ENCODE peak calls at places on chromosomes 11 and 22, in seven cellular contexts. G, F, Y, X, O, A and W are unnamed samples.

GRCh38 chr22:34308101-34308500 is 387.8 kb upstream of the LARGE1 start:
- DNase-seq in G (no peak), F (no peak), A (no peak), X (no peak), O (no peak), Y (no peak), W (no peak)

GRCh38 chr11:65300621-65301290 is 13.9 kb upstream of the CDC42EP2 start:
- DNase-seq in G (no peak), Y (no peak), O (no peak), X (no peak), F (no peak), A (no peak), W (no peak)

GRCh38 chr11:79174045-79175008 is 266.5 kb downstream of the TENM4 start:
- DNase-seq in Y (no peak), F (no peak), A (no peak), X (no peak), G (peak; percentile 45), O (no peak), W (no peak)

GRCh38 chr11:16607675-16608644 is 130.5 kb upstream of the C11orf58 start:
- DNase-seq in G (peak; percentile 87), Y (no peak), F (no peak), X (peak; percentile 69), O (no peak), A (no peak), W (no peak)

GRCh38 chr11:31939004-31939403 is 127.9 kb upstream of the PAX6 start:
- DNase-seq in A (no peak), Y (no peak), X (no peak), F (no peak), G (no peak), O (no peak), W (no peak)

GRCh38 chr11:118614511-118614910 is 7.1 kb downstream of the PHLDB1 start:
- DNase-seq in F (no peak), Y (no peak), X (no peak), A (no peak), G (no peak), O (no peak), W (no peak)

GRCh38 chr22:40525250-40525884 is 111.2 kb downstream of the MRTFA start:
- DNase-seq in F (no peak), G (peak; percentile 72), X (no peak), Y (peak; percentile 31), O (no peak), A (no peak), W (peak; percentile 62)

GRCh38 chr11:76782526-76783293 is 446 bp upstream of the TSKU start:
- DNase-seq in X (peak; percentile 94), Y (peak; percentile 82), F (peak; percentile 79), O (no peak), G (peak; percentile 98), A (peak; percentile 87), W (peak; percentile 51)

GRCh38 chr11:119422505-119423416 is at the start of gene THY1:
- DNase-seq in X (peak; percentile 96), O (no peak), A (no peak), F (no peak), Y (no peak), G (peak; percentile 88), W (no peak)

GRCh38 chr11:75160880-75161279 is 10.0 kb downstream of the SLCO2B1 start:
- DNase-seq in X (no peak), A (no peak), G (no peak), Y (no peak), F (no peak), O (no peak), W (no peak)

GRCh38 chr11:91406009-91406408 is 818.6 kb upstream of the FAT3 start:
- DNase-seq in X (no peak), G (no peak), A (no peak), Y (no peak), O (no peak), F (no peak), W (no peak)

GRCh38 chr22:37739611-37740049 is 42.8 kb downstream of the TRIOBP start:
- DNase-seq in O (no peak), X (no peak), A (no peak), G (no peak), Y (no peak), F (no peak), W (peak; percentile 81)

GRCh38 chr11:19279455-19279854 is 38.7 kb upstream of the E2F8 start:
- DNase-seq in G (peak; percentile 80), O (no peak), X (no peak), F (peak; percentile 22), A (no peak), Y (no peak), W (no peak)

GRCh38 chr11:17721242-17721999 is 2.0 kb downstream of the MYOD1 start:
- DNase-seq in X (peak; percentile 62), O (no peak), G (no peak), F (no peak), A (no peak), Y (no peak), W (no peak)

GRCh38 chr11:102346456-102346747 is 612 bp upstream of the BIRC2 start:
- DNase-seq in O (no peak), A (no peak), G (no peak), F (no peak), X (no peak), Y (no peak), W (no peak)

GRCh38 chr11:68313574-68314202 is 1.3 kb downstream of the LRP5 start:
- DNase-seq in G (peak; percentile 65), O (no peak), F (no peak), Y (peak; percentile 43), A (no peak), X (peak; percentile 60), W (peak; percentile 44)

GRCh38 chr11:75325713-75326438 is 25.6 kb downstream of the ARRB1 start:
- DNase-seq in O (peak; percentile 70), G (no peak), X (no peak), Y (no peak), A (peak; percentile 83), F (peak; percentile 71), W (no peak)

GRCh38 chr11:77074626-77075221 is 8.0 kb downstream of the CAPN5 start:
- DNase-seq in G (no peak), A (no peak), X (no peak), F (no peak), O (no peak), Y (no peak), W (no peak)

GRCh38 chr11:97739892-97740782 is 1280.6 kb upstream of the CNTN5 start:
- DNase-seq in X (peak; percentile 32), Y (peak; percentile 13), O (no peak), A (no peak), G (no peak), F (no peak), W (no peak)

GRCh38 chr11:117551761-117552343 is 224.2 kb downstream of the CEP164 start:
- DNase-seq in Y (no peak), X (no peak), A (no peak), G (no peak), F (no peak), O (no peak), W (no peak)

GRCh38 chr11:11770921-11771484 is 70.8 kb upstream of the USP47 start:
- DNase-seq in F (no peak), Y (no peak), X (no peak), O (no peak), G (no peak), A (no peak), W (no peak)

GRCh38 chr11:107733518-107733917 is 21.7 kb upstream of the SLN start:
- DNase-seq in Y (no peak), G (no peak), X (no peak), A (no peak), F (no peak), O (no peak), W (no peak)

GRCh38 chr11:26777276-26777939 is 55.5 kb upstream of the SLC5A12 start:
- DNase-seq in F (no peak), A (no peak), X (no peak), G (no peak), O (no peak), Y (no peak), W (no peak)

DNA sequence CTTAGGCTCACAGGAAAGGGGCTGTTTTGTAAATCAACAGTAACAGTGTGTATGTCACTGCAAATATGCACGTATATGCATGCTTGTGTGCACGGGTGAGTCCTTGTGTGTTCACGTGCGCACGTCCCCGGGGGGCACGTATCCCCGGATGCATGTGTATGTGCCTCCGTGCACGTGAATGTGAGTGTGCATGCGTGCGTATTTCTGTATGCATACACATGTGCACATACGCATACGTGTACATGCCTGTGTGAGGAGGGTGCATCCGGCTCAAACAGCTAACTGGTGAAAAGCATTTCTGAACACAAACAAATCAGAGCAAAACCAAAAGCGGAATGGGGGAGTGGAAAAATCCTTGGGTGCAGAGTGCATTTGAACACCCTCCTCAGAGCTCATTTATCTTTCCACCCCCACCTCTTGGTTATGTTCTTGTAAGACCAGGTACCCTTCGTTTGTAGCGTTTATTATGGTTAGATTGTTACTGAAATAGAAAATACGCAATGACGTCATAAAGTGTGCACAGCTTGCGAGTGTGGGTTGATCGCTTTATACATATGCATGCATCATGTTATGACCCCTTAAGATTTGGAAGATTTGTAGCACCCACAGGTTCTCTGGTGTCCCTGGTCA is 7.0 kb downstream of the ARSA start:
- DNase-seq in Y (peak; percentile 25), A (no peak), X (no peak), G (no peak), F (no peak), O (no peak), W (peak; percentile 10)
- H3K4me3 ChIP-seq in Y (peak overlapping the region; percentile 46), A (peak overlapping the region; percentile 43), X (peak overlapping the region; percentile 61), G (peak overlapping the region; percentile 28), F (peak overlapping the region; percentile 32), O (peak overlapping the region; percentile 28), W (peak overlapping the region; percentile 12)

GRCh38 chr11:69378303-69379141 is 84.6 kb downstream of the MYEOV start:
- DNase-seq in F (no peak), O (no peak), A (no peak), G (no peak), X (no peak), Y (no peak), W (no peak)
- TF ChIP-seq REST in F (no peak), O (no peak), A (no peak), G (no peak), X (no peak), Y (no peak), W (no peak)

GRCh38 chr11:114291847-114292680 is 4.1 kb upstream of the NNMT start:
- DNase-seq in O (no peak), F (no peak), G (no peak), Y (no peak), A (no peak), X (no peak), W (no peak)
- H3K4me3 ChIP-seq in O (no peak overlapping the region), F (no peak overlapping the region), G (no peak overlapping the region), Y (no peak overlapping the region), A (peak overlapping the region; percentile 19), X (peak overlapping the region; percentile 52), W (no peak overlapping the region)

DNA sequence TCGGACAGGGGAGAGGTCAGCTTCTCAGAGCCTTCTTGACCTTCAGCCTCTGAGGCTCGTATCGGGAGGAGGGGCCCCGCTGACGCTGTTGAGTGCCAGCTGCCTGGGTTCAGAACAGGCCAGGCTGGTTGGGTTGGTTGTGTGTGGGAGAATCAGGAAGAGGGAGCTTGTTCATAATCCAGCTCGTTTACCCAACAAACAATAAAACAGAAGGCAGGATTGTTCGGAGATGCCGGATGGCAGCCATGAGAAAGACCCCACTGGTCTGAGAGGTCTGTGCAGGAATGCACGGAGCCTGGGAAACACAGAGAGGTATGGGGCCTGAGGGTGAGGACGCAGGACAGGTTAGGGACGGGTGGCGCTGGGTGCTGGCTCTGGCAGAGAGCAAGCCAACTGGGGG is 31.6 kb upstream of the SHANK2 start:
- DNase-seq in X (no peak), G (no peak), F (no peak), O (no peak), Y (peak; percentile 62), A (no peak), W (no peak)
- TF ChIP-seq REST in X (no peak), G (no peak), F (no peak), O (no peak), Y (no peak), A (no peak), W (no peak)

GRCh38 chr11:62538470-62539237 is 8.0 kb downstream of the AHNAK start:
- DNase-seq in F (no peak), O (no peak), Y (no peak), X (no peak), G (no peak), A (no peak), W (no peak)
- H3K4me3 ChIP-seq in F (peak overlapping the region; percentile 10), O (no peak overlapping the region), Y (no peak overlapping the region), X (no peak overlapping the region), G (no peak overlapping the region), A (peak overlapping the region; percentile 1), W (no peak overlapping the region)